ENCODE peak calls at places on chromosomes 5 and 9, in six cellular contexts. E is AG20443, O is NCI-H345, F is smooth muscle cell of the brain vasculature, U is colonic mucosa, I is amniotic stem cell. J is an unnamed sample.
A peak's percentile ranks its signal among the peaks of the same experiment; 100 is the strongest.

GRCh38 chr5:171692106-171692505 is 93.5 kb upstream of the SMIM23 start:
- DNase-seq in E (no peak), O (no peak), F (no peak), U (no peak), I (no peak), J (no peak)

GRCh38 chr5:99019812-99020697 is 91.2 kb upstream of the CHD1 start:
- DNase-seq in E (peak; percentile 82), O (peak; percentile 22), F (no peak), U (peak; percentile 31), I (peak; percentile 49), J (no peak)

GRCh38 chr5:97078958-97079357 is 63.5 kb downstream of the LIX1 start:
- DNase-seq in E (peak; percentile 22), O (no peak), F (no peak), U (no peak), I (no peak), J (no peak)

GRCh38 chr5:175746851-175747250 is 89.0 kb downstream of the HRH2 start:
- DNase-seq in E (no peak), O (no peak), F (no peak), U (no peak), I (no peak), J (no peak)

GRCh38 chr5:178941361-178941760 is 363 bp downstream of the ZNF454 start:
- DNase-seq in E (peak; percentile 32), O (no peak), F (no peak), U (no peak), I (no peak), J (no peak)

GRCh38 chr9:93094294-93095204 is 1.5 kb upstream of the CARD19 start:
- DNase-seq in E (no peak), O (no peak), F (no peak), U (peak; percentile 67), I (no peak), J (no peak)

GRCh38 chr9:80285325-80285724 is 713.6 kb downstream of the TLE4 start:
- DNase-seq in E (no peak), O (no peak), F (peak; percentile 23), U (no peak), I (no peak), J (no peak)

GRCh38 chr5:127330116-127330515 is 39.5 kb downstream of the MEGF10 start:
- DNase-seq in E (no peak), O (no peak), F (no peak), U (no peak), I (no peak), J (no peak)

GRCh38 chr5:108380531-108381021 is 1.3 kb downstream of the FBXL17 start:
- DNase-seq in E (peak; percentile 46), O (peak; percentile 72), F (peak; percentile 2), U (peak; percentile 51), I (no peak), J (peak; percentile 7)

GRCh38 chr5:124659798-124660197 is 86.6 kb downstream of the ZNF608 start:
- DNase-seq in E (no peak), O (peak; percentile 41), F (no peak), U (no peak), I (no peak), J (no peak)

GRCh38 chr9:712643-713042 is 128.9 kb upstream of the DMRT1 start:
- DNase-seq in E (no peak), O (no peak), F (no peak), U (no peak), I (no peak), J (no peak)

GRCh38 chr5:39138892-39139291 is 64.7 kb upstream of the RICTOR start:
- DNase-seq in E (peak; percentile 32), O (no peak), F (no peak), U (no peak), I (peak; percentile 78), J (no peak)

GRCh38 chr5:68873198-68873597 is 220.6 kb upstream of the SLC30A5 start:
- DNase-seq in E (no peak), O (no peak), F (no peak), U (no peak), I (no peak), J (no peak)

GRCh38 chr5:1778138-1779020 is 21.3 kb downstream of the MRPL36 start:
- DNase-seq in E (no peak), O (no peak), F (no peak), U (no peak), I (no peak), J (no peak)

GRCh38 chr5:61402970-61403369 is 70.9 kb downstream of the ZSWIM6 start:
- DNase-seq in E (no peak), O (no peak), F (no peak), U (no peak), I (no peak), J (no peak)

GRCh38 chr5:181271081-181271480 is 10.1 kb upstream of the TRIM52 start:
- DNase-seq in E (no peak), O (no peak), F (no peak), U (no peak), I (no peak), J (no peak)

GRCh38 chr5:115136294-115136693 is 33.4 kb downstream of the TRIM36 start:
- DNase-seq in E (no peak), O (no peak), F (no peak), U (no peak), I (no peak), J (no peak)

GRCh38 chr5:38515648-38516047 is 40.8 kb downstream of the LIFR start:
- DNase-seq in E (peak; percentile 67), O (no peak), F (peak; percentile 12), U (no peak), I (no peak), J (no peak)

GRCh38 chr5:58763390-58763789 is 180.5 kb downstream of the RAB3C start:
- DNase-seq in E (no peak), O (no peak), F (no peak), U (no peak), I (no peak), J (no peak)

GRCh38 chr5:61489574-61489973 is 157.5 kb downstream of the ZSWIM6 start:
- DNase-seq in E (no peak), O (no peak), F (no peak), U (no peak), I (no peak), J (no peak)

GRCh38 chr5:91983869-91984268 is 600.8 kb upstream of the ARRDC3 start:
- DNase-seq in E (no peak), O (no peak), F (no peak), U (no peak), I (no peak), J (no peak)

GRCh38 chr5:83564069-83564749 is 92.7 kb downstream of the VCAN start:
- DNase-seq in E (no peak), O (peak; percentile 35), F (peak; percentile 29), U (no peak), I (no peak), J (peak; percentile 22)

GRCh38 chr5:176820937-176821336 is 10.6 kb downstream of the UNC5A start:
- DNase-seq in E (no peak), O (peak; percentile 27), F (no peak), U (no peak), I (no peak), J (peak; percentile 54)

GRCh38 chr5:28165116-28165515 is 1126.7 kb upstream of the CDH9 start:
- DNase-seq in E (no peak), O (no peak), F (no peak), U (no peak), I (no peak), J (no peak)

GRCh38 chr9:96423322-96423984 is 5.3 kb upstream of the ZNF367 start:
- DNase-seq in E (no peak), O (no peak), F (no peak), U (no peak), I (no peak), J (no peak)

GRCh38 chr5:132104561-132104960 is 31.0 kb downstream of the CSF2 start:
- DNase-seq in E (peak; percentile 64), O (no peak), F (no peak), U (no peak), I (no peak), J (no peak)

GRCh38 chr5:169701910-169702451 is 64.9 kb downstream of the DOCK2 start:
- DNase-seq in E (peak; percentile 53), O (peak; percentile 28), F (no peak), U (no peak), I (no peak), J (no peak)

GRCh38 chr9:136517012-136517743 is 28.7 kb downstream of the NOTCH1 start:
- DNase-seq in E (no peak), O (no peak), F (no peak), U (no peak), I (no peak), J (no peak)

GRCh38 chr5:131810510-131811249 is 13.9 kb upstream of the FNIP1 start:
- DNase-seq in E (peak; percentile 26), O (no peak), F (no peak), U (no peak), I (peak; percentile 5), J (peak; percentile 0)

GRCh38 chr9:2291980-2292704 is 277.0 kb downstream of the SMARCA2 start:
- DNase-seq in E (peak; percentile 51), O (peak; percentile 98), F (no peak), U (peak; percentile 38), I (no peak), J (peak; percentile 94)

GRCh38 chr5:156896545-156896944 is 46.5 kb downstream of the PPP1R2B start:
- DNase-seq in E (peak; percentile 13), O (no peak), F (no peak), U (no peak), I (no peak), J (no peak)

GRCh38 chr5:96567188-96567587 is 95.0 kb upstream of the CAST start:
- DNase-seq in E (peak; percentile 67), O (no peak), F (no peak), U (no peak), I (no peak), J (no peak)

GRCh38 chr5:133247881-133248642 is 196.2 kb downstream of the HSPA4 start:
- DNase-seq in E (no peak), O (no peak), F (no peak), U (peak; percentile 32), I (no peak), J (no peak)